ENCODE peak calls at places on chromosomes 2 and 18, in nine cellular contexts. S is CD4-positive, CD25-positive, alpha-beta regulatory T cell; J is T-helper 2 cell; X is activated T-cell treated with anti-CD3 and anti-CD28 coated beads for 1 hour; R is posterior cingulate gyrus; T is globus pallidus; E is stimulated activated CD8-positive, alpha-beta memory T cell treated with anti-CD3 and anti-CD28 coated beads, Interleukin-2, amount 100 ng/mL, for 48 hours; I is SW480; L is endothelial cell. Y is an unnamed sample.

GRCh38 chr2:111923271-111923670 is 24.9 kb downstream of the MERTK start:
- DNase-seq in R (no peak), S (no peak), X (no peak), L (no peak), E (no peak), J (no peak), I (peak), T (no peak), Y (peak)

GRCh38 chr2:40554665-40555294 is 102.9 kb upstream of the SLC8A1 start:
- DNase-seq in R (no peak), X (no peak), J (no peak), S (peak), E (peak), T (peak), L (peak), I (peak), Y (peak)

GRCh38 chr2:170180031-170180566 is 2.2 kb downstream of the MYO3B start:
- DNase-seq in J (no peak), I (no peak), S (no peak), R (no peak), L (no peak), X (no peak), E (no peak), T (no peak), Y (no peak)

GRCh38 chr2:151071382-151071781 is 190.3 kb downstream of the RBM43 start:
- DNase-seq in I (peak), S (no peak), R (no peak), J (no peak), X (no peak), E (no peak), T (no peak), L (peak), Y (peak)

GRCh38 chr18:51195602-51196115 is 1.8 kb downstream of the MEX3C start:
- DNase-seq in T (peak), X (no peak), J (no peak), I (peak), R (no peak), L (peak), S (peak), E (no peak), Y (peak)

GRCh38 chr2:201608021-201608420 is 35.3 kb downstream of the TMEM237 start:
- DNase-seq in R (no peak), X (no peak), S (no peak), T (no peak), L (no peak), I (no peak), J (no peak), E (no peak), Y (no peak)

GRCh38 chr2:136206613-136207012 is 88.7 kb upstream of the CXCR4 start:
- DNase-seq in I (no peak), E (peak), X (no peak), S (no peak), T (no peak), L (no peak), R (no peak), J (no peak), Y (no peak)

GRCh38 chr2:236088368-236089057 is 79.7 kb downstream of the GBX2 start:
- DNase-seq in R (no peak), E (no peak), T (no peak), L (no peak), S (no peak), X (no peak), I (no peak), J (no peak), Y (no peak)

GRCh38 chr2:225136552-225136951 is 94.3 kb upstream of the DOCK10 start:
- DNase-seq in I (no peak), S (no peak), E (no peak), X (no peak), J (no peak), T (no peak), L (no peak), R (no peak), Y (no peak)

GRCh38 chr2:30030361-30030760 is 109.0 kb upstream of the ALK start:
- DNase-seq in I (no peak), L (no peak), X (no peak), T (no peak), E (no peak), R (no peak), S (no peak), J (no peak), Y (no peak)

GRCh38 chr2:61694312-61695274 is 156.4 kb upstream of the XPO1 start:
- DNase-seq in J (peak), T (peak), E (peak), R (peak), L (peak), S (peak), I (peak), X (peak), Y (peak)

GRCh38 chr18:54260376-54261072 is 8.8 kb upstream of the POLI start:
- DNase-seq in R (no peak), T (no peak), E (no peak), I (no peak), L (no peak), X (no peak), J (no peak), S (no peak), Y (peak)

GRCh38 chr2:215652432-215652831 is 216.6 kb upstream of the FN1 start:
- DNase-seq in X (no peak), E (no peak), J (no peak), S (no peak), R (no peak), I (no peak), L (no peak), T (no peak), Y (peak)

GRCh38 chr2:200131307-200131706 is 175.2 kb upstream of the SPATS2L start:
- DNase-seq in T (no peak), S (no peak), R (no peak), L (no peak), I (no peak), X (no peak), E (no peak), J (no peak), Y (no peak)

GRCh38 chr18:31738460-31739407 is 21.9 kb downstream of the SLC25A52 start:
- DNase-seq in L (no peak), J (no peak), I (no peak), X (no peak), E (no peak), R (no peak), S (no peak), T (no peak), Y (no peak)

GRCh38 chr2:127187831-127188230 is 32.3 kb downstream of the CYP27C1 start:
- DNase-seq in R (no peak), X (no peak), S (no peak), T (no peak), L (no peak), E (no peak), J (no peak), I (no peak), Y (no peak)

GRCh38 chr2:173075781-173076556 is at the start of gene MAP3K20:
- DNase-seq in L (peak), J (peak), I (peak), T (peak), R (peak), E (peak), S (peak), X (peak), Y (peak)

GRCh38 chr2:77566131-77566530 is 44.0 kb upstream of the LRRTM4 start:
- DNase-seq in E (no peak), J (no peak), L (no peak), X (no peak), R (no peak), S (no peak), I (no peak), T (no peak), Y (no peak)

GRCh38 chr2:100427627-100428258 is 10.3 kb upstream of the CHST10 start:
- DNase-seq in I (peak), J (peak), X (peak), T (peak), L (peak), S (peak), E (peak), R (peak), Y (peak)

GRCh38 chr18:23619388-23619873 is 33.1 kb upstream of the NPC1 start:
- DNase-seq in T (no peak), J (no peak), X (no peak), E (no peak), I (no peak), L (peak), R (peak), S (no peak), Y (no peak)

GRCh38 chr2:227029706-227030105 is 134.3 kb downstream of the COL4A4 start:
- DNase-seq in E (no peak), I (no peak), J (no peak), X (no peak), L (no peak), R (no peak), T (no peak), S (no peak), Y (no peak)

GRCh38 chr18:79400591-79401381 is 5.1 kb downstream of the NFATC1 start:
- DNase-seq in I (no peak), R (peak), J (peak), X (peak), T (no peak), S (peak), L (no peak), E (no peak), Y (no peak)

GRCh38 chr2:68379184-68379708 is 14.2 kb downstream of the PLEK start:
- DNase-seq in X (no peak), E (no peak), S (no peak), L (no peak), R (no peak), I (no peak), T (no peak), J (peak), Y (no peak)

GRCh38 chr18:60172030-60172429 is 200.5 kb downstream of the MC4R start:
- DNase-seq in J (no peak), S (no peak), I (no peak), X (no peak), E (no peak), R (no peak), T (no peak), L (no peak), Y (no peak)

GRCh38 chr2:79368116-79368630 is 144.7 kb upstream of the CTNNA2 start:
- DNase-seq in T (no peak), S (no peak), R (no peak), X (no peak), E (no peak), I (no peak), L (no peak), J (no peak), Y (no peak)

GRCh38 chr2:209476367-209477191 is 52.7 kb downstream of the MAP2 start:
- DNase-seq in X (no peak), T (peak), L (no peak), E (no peak), R (peak), J (no peak), S (no peak), I (no peak), Y (no peak)

GRCh38 chr18:2908946-2909335 is 62.1 kb downstream of the EMILIN2 start:
- DNase-seq in R (no peak), T (no peak), E (no peak), J (no peak), I (no peak), L (no peak), X (no peak), S (no peak), Y (no peak)

GRCh38 chr2:231707625-231708049 is 688 bp upstream of the PTMA start:
- DNase-seq in J (no peak), S (no peak), T (no peak), L (peak), I (peak), E (peak), X (peak), R (peak), Y (peak)

GRCh38 chr18:25516747-25517498 is 165.0 kb upstream of the ZNF521 start:
- DNase-seq in I (no peak), L (no peak), E (no peak), T (no peak), S (no peak), R (no peak), J (no peak), X (no peak), Y (no peak)

GRCh38 chr18:37403100-37403781 is 162.4 kb downstream of the CELF4 start:
- DNase-seq in R (no peak), T (no peak), S (no peak), I (no peak), X (no peak), J (no peak), E (no peak), L (no peak), Y (peak)

GRCh38 chr18:60951091-60951490 is 382.1 kb upstream of the CDH20 start:
- DNase-seq in T (no peak), E (no peak), X (no peak), S (no peak), L (no peak), R (no peak), J (no peak), I (no peak), Y (no peak)

GRCh38 chr2:67476808-67477790 is 80.0 kb downstream of the ETAA1 start:
- DNase-seq in R (no peak), E (no peak), L (no peak), S (no peak), I (peak), X (no peak), T (no peak), J (no peak), Y (peak)

Y was measured in fibroblast of gingiva.